ENCODE peak calls at places on chromosomes 3 and 15, in five cellular contexts. One of them, this sample, is unnamed.

GRCh38 chr15:64524778-64525177 is 64.4 kb downstream of the ZNF609 start:
- DNase-seq in GM04504: no peak
- DNase-seq in psoas muscle: no peak
- DNase-seq in putamen: no peak
- DNase-seq in NCI-H1092: no peak
- DNase-seq in this sample: no peak

GRCh38 chr15:75675579-75676404 is 28.1 kb downstream of the SNX33 start:
- DNase-seq in GM04504: no peak
- DNase-seq in psoas muscle: peak
- DNase-seq in putamen: no peak
- DNase-seq in NCI-H1092: no peak
- DNase-seq in this sample: peak

GRCh38 chr3:31724681-31725080 is 192.0 kb downstream of the STT3B start:
- DNase-seq in GM04504: no peak
- DNase-seq in psoas muscle: no peak
- DNase-seq in putamen: no peak
- DNase-seq in NCI-H1092: no peak
- DNase-seq in this sample: no peak

GRCh38 chr3:60225848-60226247 is 1025.4 kb downstream of the FHIT start:
- DNase-seq in GM04504: no peak
- DNase-seq in psoas muscle: no peak
- DNase-seq in putamen: no peak
- DNase-seq in NCI-H1092: no peak
- DNase-seq in this sample: no peak

GRCh38 chr15:70852501-70853269 is 1.3 kb downstream of the LARP6 start:
- DNase-seq in GM04504: no peak
- DNase-seq in psoas muscle: no peak
- DNase-seq in putamen: no peak
- DNase-seq in NCI-H1092: no peak
- DNase-seq in this sample: no peak

GRCh38 chr3:193446975-193447602 is 68.5 kb upstream of the ATP13A5 start:
- DNase-seq in GM04504: no peak
- DNase-seq in psoas muscle: no peak
- DNase-seq in putamen: no peak
- DNase-seq in NCI-H1092: no peak
- DNase-seq in this sample: no peak

GRCh38 chr3:127775398-127776109 is 46.8 kb downstream of the MGLL start:
- DNase-seq in GM04504: no peak
- DNase-seq in psoas muscle: peak
- DNase-seq in putamen: no peak
- DNase-seq in NCI-H1092: peak
- DNase-seq in this sample: peak

GRCh38 chr15:90761629-90762028 is 44.5 kb downstream of the BLM start:
- DNase-seq in GM04504: no peak
- DNase-seq in psoas muscle: no peak
- DNase-seq in putamen: no peak
- DNase-seq in NCI-H1092: no peak
- DNase-seq in this sample: no peak

GRCh38 chr3:47359283-47359682 is 21.5 kb upstream of the PTPN23 start:
- DNase-seq in GM04504: no peak
- DNase-seq in psoas muscle: no peak
- DNase-seq in putamen: no peak
- DNase-seq in NCI-H1092: no peak
- DNase-seq in this sample: no peak

GRCh38 chr3:123383101-123384053 is 65.5 kb downstream of the ADCY5 start:
- DNase-seq in GM04504: no peak
- DNase-seq in psoas muscle: no peak
- DNase-seq in putamen: no peak
- DNase-seq in NCI-H1092: no peak
- DNase-seq in this sample: peak

GRCh38 chr3:44522494-44522933 is 32.5 kb upstream of the ZKSCAN7 start:
- DNase-seq in GM04504: no peak
- DNase-seq in psoas muscle: no peak
- DNase-seq in putamen: no peak
- DNase-seq in NCI-H1092: no peak
- DNase-seq in this sample: no peak